ENCODE peak calls at places on chromosomes 12 and 14, in nine cellular contexts. I is body of pancreas, Z is mucosa of descending colon, L is MM.1S, K is stomach, V is colonic mucosa, O is fibroblast of lung, Q is kidney, E is A549. G is an unnamed sample. For H3K4me1, the result is how much of the 10 kb centered on the place peaks cover.

GRCh38 chr14:54350196-54350595 is 46.6 kb upstream of the CDKN3 start:
- DNase-seq in K (no peak), L (no peak), E (no peak), Q (no peak), O (peak), I (no peak), V (no peak), Z (no peak), G (peak)

GRCh38 chr14:45361727-45362126 is 108.7 kb upstream of the MIS18BP1 start:
- DNase-seq in O (no peak), Z (no peak), L (no peak), Q (no peak), E (no peak), I (no peak), V (no peak), K (no peak), G (no peak)

GRCh38 chr14:92551066-92551841 is 37.7 kb downstream of the RIN3 start:
- DNase-seq in O (no peak), E (no peak), K (no peak), Q (no peak), Z (no peak), V (no peak), L (peak), I (no peak), G (no peak)

GRCh38 chr14:59631237-59631636 is 54.6 kb upstream of the CCDC175 start:
- DNase-seq in K (no peak), V (no peak), I (no peak), O (peak), Z (no peak), E (no peak), L (no peak), Q (no peak), G (no peak)

GRCh38 chr12:87140257-87140656 is 884.1 kb upstream of the MGAT4C start:
- DNase-seq in E (no peak), L (no peak), I (no peak), K (no peak), Q (no peak), V (no peak), O (peak), Z (no peak), G (no peak)

GRCh38 chr12:33605776-33606175 is 166.2 kb upstream of the SYT10 start:
- DNase-seq in I (no peak), Q (no peak), Z (no peak), L (no peak), O (no peak), K (no peak), E (peak), V (no peak), G (no peak)

GRCh38 chr14:50524731-50525510 is 7.4 kb downstream of the MAP4K5 start:
- DNase-seq in O (no peak), E (no peak), Q (no peak), K (no peak), I (no peak), Z (no peak), V (no peak), L (no peak), G (no peak)

GRCh38 chr14:33848706-33849454 is 102.0 kb downstream of the EGLN3 start:
- DNase-seq in L (no peak), Z (peak), I (peak), E (peak), O (peak), K (peak), V (peak), Q (peak), G (peak)

GRCh38 chr12:110073049-110073831 is 24.9 kb upstream of the C12orf76 start:
- DNase-seq in E (no peak), V (peak), I (peak), L (peak), Z (peak), Q (peak), O (peak), K (no peak), G (peak)

GRCh38 chr14:32702571-32702970 is 236.1 kb upstream of the NPAS3 start:
- DNase-seq in L (peak), K (no peak), O (no peak), E (no peak), I (peak), Z (no peak), Q (peak), V (peak), G (peak)

GRCh38 chr12:47033081-47033480 is 46.3 kb upstream of the PCED1B start:
- DNase-seq in Q (peak), V (no peak), K (no peak), L (no peak), I (peak), O (peak), E (no peak), Z (no peak), G (peak)

GRCh38 chr14:101077511-101078074 is 174.1 kb upstream of the RTL1 start:
- DNase-seq in O (no peak), V (peak), E (no peak), K (peak), L (no peak), Z (no peak), I (no peak), Q (no peak), G (no peak)

GRCh38 chr14:68359862-68360552 is 432.9 kb downstream of the ZFP36L1 start:
- DNase-seq in K (peak), V (peak), L (no peak), Q (peak), I (peak), Z (peak), E (peak), O (peak), G (peak)

GRCh38 chr12:31235868-31236395 is 90.0 kb downstream of the SINHCAF start:
- DNase-seq in E (no peak), Q (peak), V (peak), O (no peak), Z (no peak), L (no peak), I (no peak), K (no peak), G (no peak)

GRCh38 chr12:31236998-31237637 is 88.8 kb downstream of the SINHCAF start:
- DNase-seq in Q (no peak), Z (no peak), L (no peak), K (no peak), O (no peak), V (peak), I (no peak), E (no peak), G (no peak)

GRCh38 chr12:31233061-31233730 is 92.8 kb downstream of the SINHCAF start:
- DNase-seq in E (no peak), K (no peak), Z (no peak), O (no peak), I (no peak), L (no peak), Q (no peak), V (peak), G (no peak)

GRCh38 chr12:31234053-31234835 is 91.7 kb downstream of the SINHCAF start:
- DNase-seq in K (no peak), L (no peak), E (no peak), Q (no peak), O (no peak), V (peak), Z (no peak), I (no peak), G (no peak)

DNA sequence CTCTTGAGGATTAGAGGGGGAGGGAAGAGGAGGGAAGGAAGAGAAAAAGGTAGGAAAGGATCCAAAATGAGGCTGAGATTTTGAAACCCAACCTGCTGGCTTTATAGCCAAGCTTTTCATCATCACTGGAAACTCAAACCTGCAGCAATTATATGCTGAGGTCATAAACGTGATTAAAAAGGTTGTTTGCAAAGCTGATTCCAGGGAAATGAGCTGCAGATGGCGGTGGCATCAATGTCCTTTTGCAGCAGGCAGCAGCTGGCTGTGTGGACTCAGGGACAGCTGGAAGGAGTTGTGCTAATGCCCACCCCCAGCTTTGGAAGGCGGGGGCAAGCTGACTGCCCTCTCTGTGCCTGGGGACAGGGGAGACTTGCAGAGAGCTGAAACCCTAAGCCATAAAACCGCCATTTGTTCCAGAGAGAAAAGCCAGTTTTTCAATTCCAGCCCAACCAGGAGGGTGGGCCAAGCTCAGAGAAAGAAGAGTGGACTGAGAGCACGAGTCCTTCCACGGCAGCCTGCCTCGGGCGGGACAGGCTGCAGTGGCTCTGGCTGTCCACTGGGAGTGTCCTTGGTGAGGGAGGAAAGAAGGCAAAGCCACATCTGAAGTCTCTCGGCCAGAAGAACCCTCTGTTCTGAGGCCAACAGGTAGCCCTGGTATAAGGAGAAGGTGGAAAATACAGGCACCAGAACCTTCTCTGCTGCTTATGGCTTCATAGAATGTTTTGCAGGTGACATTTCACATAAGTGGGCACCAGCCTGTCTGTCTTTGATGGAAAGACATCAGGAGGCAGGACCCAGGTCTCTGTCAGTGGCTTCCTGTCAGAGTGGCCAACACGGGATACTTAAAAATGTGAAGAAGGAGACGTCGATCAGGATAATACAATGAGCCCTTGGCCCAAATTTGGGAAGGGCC is 90.7 kb downstream of the SINHCAF start:
- DNase-seq in K (peak), Z (peak), O (peak), V (peak), Q (peak), L (no peak), E (peak), I (peak), G (peak)
- TF ChIP-seq CTCF in K (peak), Z (peak), O (peak), V (peak), Q (peak), L (peak), E (peak), I (peak), G (peak)

GRCh38 chr12:53461059-53461458 is 9.2 kb downstream of the PCBP2 start:
- DNase-seq in Q (no peak), I (no peak), Z (no peak), O (no peak), L (peak), K (no peak), V (no peak), E (no peak), G (no peak)
- H3K4me1 ChIP-seq in Q (under half), I (under half), Z (under half), O (under half), L (half or more), K (under half), V (under half), E (half or more), G (under half)

DNA sequence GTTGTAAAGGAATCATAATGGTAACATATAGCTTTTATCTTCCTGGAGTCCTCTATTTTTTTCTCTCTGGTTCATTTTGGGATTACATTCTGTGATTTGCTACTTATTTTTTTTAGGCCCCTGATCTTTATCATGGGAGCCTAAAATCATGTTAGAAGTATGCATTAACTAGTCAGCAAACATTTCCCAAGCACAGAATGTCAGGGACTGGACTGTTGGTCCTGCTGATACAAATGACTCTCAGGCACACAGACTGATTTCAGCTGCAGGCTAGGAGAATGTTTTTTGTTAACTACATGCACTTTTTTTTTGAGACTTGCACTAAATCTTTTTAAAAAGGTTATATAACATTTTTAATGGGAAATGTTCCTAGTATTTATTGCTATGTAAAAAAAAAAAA is 131.1 kb downstream of the ACSS3 start:
- DNase-seq in O (peak), L (no peak), E (no peak), Z (no peak), I (no peak), Q (no peak), V (no peak), K (no peak), G (no peak)
- H3K4me3 ChIP-seq in O (no peak), L (no peak), E (no peak), Z (no peak), I (no peak), Q (no peak), V (no peak), K (no peak), G (no peak)

GRCh38 chr14:60865378-60866127 is 115.3 kb downstream of the TRMT5 start:
- DNase-seq in O (no peak), V (no peak), Z (no peak), I (no peak), Q (no peak), K (no peak), L (no peak), E (no peak), G (no peak)
- TF ChIP-seq CTCF in O (no peak), V (no peak), Z (no peak), I (no peak), Q (no peak), K (no peak), L (no peak), E (no peak), G (no peak)